ENCODE peak calls at places on chromosomes 16 and 17, in four cellular contexts. J, G, Z and T are unnamed samples.

GRCh38 chr17:40457369-40457768 is 14.1 kb downstream of the IGFBP4 start:
- DNase-seq in J (no peak), G (no peak), Z (no peak), T (no peak)

GRCh38 chr17:64572682-64573154 is 65.9 kb downstream of the CEP95 start:
- DNase-seq in G (no peak), J (peak; percentile 42), Z (peak; percentile 46), T (peak; percentile 29)

GRCh38 chr17:33229028-33229427 is 64.1 kb downstream of the ASIC2 start:
- DNase-seq in G (no peak), Z (no peak), J (no peak), T (no peak)

GRCh38 chr16:68436581-68436980 is 11.7 kb downstream of the SMPD3 start:
- DNase-seq in Z (no peak), J (no peak), G (no peak), T (no peak)

GRCh38 chr17:49687878-49688491 is 10.1 kb upstream of the SPOP start:
- DNase-seq in J (no peak), G (no peak), Z (peak; percentile 25), T (no peak)

GRCh38 chr16:85303354-85303883 is 191.1 kb upstream of the CIBAR2 start:
- DNase-seq in Z (no peak), G (peak; percentile 30), J (no peak), T (peak; percentile 49)

GRCh38 chr17:46917516-46917915 is 5.4 kb upstream of the GOSR2 start:
- DNase-seq in G (no peak), Z (no peak), J (no peak), T (no peak)

GRCh38 chr16:51095890-51096626 is 55.0 kb downstream of the SALL1 start:
- DNase-seq in G (no peak), Z (no peak), J (no peak), T (no peak)

GRCh38 chr17:1039511-1040215 is 42.7 kb downstream of the TIMM22 start:
- DNase-seq in J (no peak), G (no peak), Z (no peak), T (no peak)

GRCh38 chr16:69240336-69240735 is 53.4 kb downstream of the SNTB2 start:
- DNase-seq in J (no peak), G (no peak), Z (no peak), T (no peak)

GRCh38 chr16:26645629-26646028 is 421.1 kb upstream of the C16orf82 start:
- DNase-seq in Z (no peak), G (no peak), J (no peak), T (no peak)

GRCh38 chr17:37476431-37477130 is 13.1 kb upstream of the DUSP14 start:
- DNase-seq in J (no peak), Z (peak; percentile 63), G (no peak), T (no peak)

GRCh38 chr16:66129196-66129595 is 237.3 kb upstream of the CDH5 start:
- DNase-seq in Z (no peak), G (no peak), J (no peak), T (no peak)

GRCh38 chr17:28747046-28747691 is 3.4 kb downstream of the TRAF4 start:
- DNase-seq in G (no peak), Z (no peak), J (no peak), T (no peak)

GRCh38 chr17:78250891-78251772 is 19.7 kb downstream of the TMEM235 start:
- DNase-seq in G (peak; percentile 87), J (no peak), Z (peak; percentile 84), T (peak; percentile 81)

GRCh38 chr17:1783271-1783670 is 21.4 kb downstream of the SERPINF1 start:
- DNase-seq in J (no peak), Z (no peak), G (no peak), T (no peak)